ENCODE peak calls at places on chromosomes 6 and 20, in four cellular contexts. One of them, this sample, is unnamed.

GRCh38 chr20:12977634-12978394 is 31.0 kb upstream of the SPTLC3 start:
- DNase-seq in cardiac muscle cell: no peak
- DNase-seq in keratinocyte: no peak
- DNase-seq in neural progenitor cell: no peak
- DNase-seq in this sample: no peak

GRCh38 chr20:62766071-62766450 is 30.2 kb upstream of the MRGBP start:
- DNase-seq in cardiac muscle cell: no peak
- DNase-seq in keratinocyte: no peak
- DNase-seq in neural progenitor cell: no peak
- DNase-seq in this sample: no peak

GRCh38 chr20:21361266-21361665 is 36.1 kb downstream of the NKX2-4 start:
- DNase-seq in cardiac muscle cell: peak; percentile 35
- DNase-seq in keratinocyte: no peak
- DNase-seq in neural progenitor cell: no peak
- DNase-seq in this sample: no peak

GRCh38 chr20:62120990-62121775 is 1.1 kb upstream of the LSM14B start:
- DNase-seq in cardiac muscle cell: no peak
- DNase-seq in keratinocyte: no peak
- DNase-seq in neural progenitor cell: peak; percentile 18
- DNase-seq in this sample: no peak

GRCh38 chr6:6942826-6943225 is 164.9 kb upstream of the RREB1 start:
- DNase-seq in cardiac muscle cell: no peak
- DNase-seq in keratinocyte: no peak
- DNase-seq in neural progenitor cell: no peak
- DNase-seq in this sample: no peak

GRCh38 chr20:25315418-25316210 is 67.7 kb downstream of the PYGB start:
- DNase-seq in cardiac muscle cell: no peak
- DNase-seq in keratinocyte: no peak
- DNase-seq in neural progenitor cell: no peak
- DNase-seq in this sample: no peak

GRCh38 chr6:34573567-34574183 is 17.5 kb upstream of the SPDEF start:
- DNase-seq in cardiac muscle cell: no peak
- DNase-seq in keratinocyte: no peak
- DNase-seq in neural progenitor cell: no peak
- DNase-seq in this sample: no peak

GRCh38 chr6:26383624-26384417 is 913 bp downstream of the BTN2A2 start:
- DNase-seq in cardiac muscle cell: peak; percentile 41
- DNase-seq in keratinocyte: no peak
- DNase-seq in neural progenitor cell: peak; percentile 43
- DNase-seq in this sample: peak; percentile 61

GRCh38 chr6:142413111-142413510 is 111.3 kb downstream of the ADGRG6 start:
- DNase-seq in cardiac muscle cell: no peak
- DNase-seq in keratinocyte: no peak
- DNase-seq in neural progenitor cell: no peak
- DNase-seq in this sample: peak; percentile 12

GRCh38 chr6:14066782-14067406 is 50.7 kb upstream of the CD83 start:
- DNase-seq in cardiac muscle cell: peak; percentile 85
- DNase-seq in keratinocyte: no peak
- DNase-seq in neural progenitor cell: peak; percentile 79
- DNase-seq in this sample: peak; percentile 57

DNA sequence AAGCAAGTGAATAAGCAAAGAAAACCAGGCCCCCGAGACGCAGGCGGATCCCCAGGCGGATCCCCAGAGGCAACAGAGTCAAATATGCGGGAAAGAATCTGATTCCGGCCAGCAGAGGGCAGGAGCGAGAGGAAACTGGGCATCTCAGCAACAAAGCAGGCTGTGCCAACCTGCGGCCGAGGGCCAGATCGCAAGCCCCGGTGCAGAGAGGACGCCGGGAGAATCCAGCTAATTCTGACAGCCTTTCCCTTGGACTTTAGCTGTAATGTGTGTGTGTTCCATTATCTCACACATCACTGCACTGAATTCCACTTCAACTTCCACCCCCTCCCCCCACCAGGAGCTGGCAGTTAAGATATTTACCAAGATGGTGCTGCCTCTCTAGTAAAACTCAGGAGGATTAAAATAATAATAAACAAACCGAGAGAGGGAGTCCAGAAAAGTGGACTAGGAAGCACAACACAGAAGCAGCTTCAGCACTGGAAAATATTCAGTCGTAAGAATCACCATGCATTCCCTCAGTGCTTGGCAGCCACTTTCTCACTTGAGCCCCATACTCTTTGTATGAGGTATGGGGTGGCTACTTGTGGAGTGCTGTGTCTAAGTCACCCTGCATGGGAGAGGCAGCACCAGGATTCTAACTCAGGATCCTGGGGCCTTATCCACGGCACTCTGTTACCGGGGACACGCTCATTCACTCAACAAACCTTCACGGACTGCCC is 66.2 kb upstream of the SNX9 start:
- DNase-seq in cardiac muscle cell: peak; percentile 87
- DNase-seq in keratinocyte: no peak
- DNase-seq in neural progenitor cell: peak; percentile 87
- DNase-seq in this sample: peak; percentile 62
- H3K4me3 ChIP-seq in cardiac muscle cell: no peak overlapping the region
- H3K4me3 ChIP-seq in keratinocyte: no peak overlapping the region
- H3K4me3 ChIP-seq in neural progenitor cell: no peak overlapping the region
- H3K4me3 ChIP-seq in this sample: no peak overlapping the region

GRCh38 chr6:89371849-89372505 is 19.5 kb upstream of the UBE2J1 start:
- DNase-seq in cardiac muscle cell: peak; percentile 59
- DNase-seq in keratinocyte: no peak
- DNase-seq in neural progenitor cell: peak; percentile 84
- DNase-seq in this sample: no peak

GRCh38 chr6:89372506-89372901 is 20.0 kb upstream of the UBE2J1 start:
- DNase-seq in cardiac muscle cell: no peak
- DNase-seq in keratinocyte: no peak
- DNase-seq in neural progenitor cell: no peak
- DNase-seq in this sample: no peak

GRCh38 chr6:89375902-89376301 is 23.4 kb upstream of the UBE2J1 start:
- DNase-seq in cardiac muscle cell: no peak
- DNase-seq in keratinocyte: no peak
- DNase-seq in neural progenitor cell: no peak
- DNase-seq in this sample: no peak

GRCh38 chr6:89378628-89379027 is 26.1 kb upstream of the UBE2J1 start:
- DNase-seq in cardiac muscle cell: no peak
- DNase-seq in keratinocyte: no peak
- DNase-seq in neural progenitor cell: no peak
- DNase-seq in this sample: no peak

DNA sequence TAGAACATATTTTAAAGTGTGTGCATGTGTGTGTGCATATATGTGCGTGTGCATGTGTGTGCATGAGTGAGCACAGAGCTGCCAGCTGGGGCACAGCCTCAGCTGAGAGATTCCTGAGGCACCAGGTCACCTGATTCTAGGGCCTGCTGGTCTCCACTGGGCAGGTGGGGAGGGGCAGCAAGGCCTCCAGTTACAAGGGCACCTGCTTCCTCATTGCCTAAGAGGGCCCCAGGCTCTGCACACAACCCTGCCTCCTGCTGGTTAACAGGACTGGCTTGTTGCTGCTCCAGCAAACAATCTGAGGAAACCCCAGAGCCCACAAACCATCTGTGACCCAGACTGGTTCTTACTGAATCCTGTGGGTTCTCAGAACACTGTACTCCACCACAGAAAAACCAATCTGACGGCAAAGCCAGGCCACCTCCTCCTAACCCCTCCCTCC is 22.9 kb upstream of the UBE2J1 start:
- DNase-seq in cardiac muscle cell: no peak
- DNase-seq in keratinocyte: no peak
- DNase-seq in neural progenitor cell: peak; percentile 82
- DNase-seq in this sample: no peak
- TF ChIP-seq CTCF in cardiac muscle cell: no peak
- TF ChIP-seq CTCF in keratinocyte: peak; percentile 38
- TF ChIP-seq CTCF in neural progenitor cell: peak; percentile 46
- TF ChIP-seq CTCF in this sample: peak; percentile 40

GRCh38 chr6:2873643-2874042 is 29.5 kb downstream of the SERPINB9 start:
- DNase-seq in cardiac muscle cell: no peak
- DNase-seq in keratinocyte: no peak
- DNase-seq in neural progenitor cell: no peak
- DNase-seq in this sample: no peak

GRCh38 chr6:2875840-2876207 is 27.3 kb downstream of the SERPINB9 start:
- DNase-seq in cardiac muscle cell: peak; percentile 19
- DNase-seq in keratinocyte: no peak
- DNase-seq in neural progenitor cell: peak; percentile 34
- DNase-seq in this sample: no peak

GRCh38 chr6:2877057-2877882 is 25.8 kb downstream of the SERPINB9 start:
- DNase-seq in cardiac muscle cell: peak; percentile 63
- DNase-seq in keratinocyte: no peak
- DNase-seq in neural progenitor cell: no peak
- DNase-seq in this sample: no peak

GRCh38 chr6:2877960-2878359 is 25.1 kb downstream of the SERPINB9 start:
- DNase-seq in cardiac muscle cell: no peak
- DNase-seq in keratinocyte: no peak
- DNase-seq in neural progenitor cell: no peak
- DNase-seq in this sample: no peak

DNA sequence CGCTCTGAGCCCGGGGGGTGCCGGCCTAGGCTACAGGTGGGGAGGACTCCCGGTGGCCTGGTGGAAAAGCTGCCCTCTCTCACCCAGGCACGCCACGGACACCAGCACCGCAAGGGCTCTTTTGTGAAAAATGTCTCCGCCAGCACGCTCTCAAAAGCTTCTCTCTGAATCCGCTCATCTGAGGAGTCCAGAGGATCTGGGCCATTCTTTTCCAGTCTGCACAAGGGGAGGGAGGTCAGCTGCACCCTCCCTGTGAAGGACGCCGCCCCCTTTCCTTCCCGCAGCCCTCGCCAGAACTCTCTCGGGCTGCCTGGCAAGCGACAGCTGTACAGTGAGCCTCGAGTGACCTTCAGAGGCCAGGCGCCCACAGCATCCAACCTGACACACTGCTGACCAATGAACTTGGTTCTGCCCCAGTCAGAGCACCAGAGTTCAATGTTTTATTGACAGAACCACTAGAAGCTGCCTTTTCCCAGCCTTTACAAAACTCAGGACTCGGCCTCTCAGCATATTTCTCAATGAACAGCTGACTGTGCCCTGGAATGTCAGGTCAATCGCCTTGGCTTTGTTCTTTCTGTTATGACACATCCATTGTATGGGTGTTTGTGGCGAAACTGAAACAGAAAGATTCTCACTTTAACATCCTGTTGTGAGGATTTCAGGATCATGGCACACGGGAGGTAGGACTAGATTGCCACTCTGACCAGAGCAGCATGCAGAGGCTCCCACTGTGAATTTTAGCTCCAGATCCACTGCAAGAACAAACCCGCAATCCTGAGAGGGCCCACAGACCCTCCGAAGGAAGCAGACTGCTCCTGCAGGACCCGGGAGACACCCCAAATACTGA is 26.7 kb downstream of the SERPINB9 start:
- DNase-seq in cardiac muscle cell: peak; percentile 95
- DNase-seq in keratinocyte: no peak
- DNase-seq in neural progenitor cell: peak; percentile 64
- DNase-seq in this sample: peak; percentile 38
- H3K4me3 ChIP-seq in cardiac muscle cell: no peak overlapping the region
- H3K4me3 ChIP-seq in keratinocyte: no peak overlapping the region
- H3K4me3 ChIP-seq in neural progenitor cell: peak overlapping the region; percentile 80
- H3K4me3 ChIP-seq in this sample: no peak overlapping the region

GRCh38 chr6:11947063-11947462 is 65.0 kb upstream of the HIVEP1 start:
- DNase-seq in cardiac muscle cell: no peak
- DNase-seq in keratinocyte: no peak
- DNase-seq in neural progenitor cell: peak; percentile 21
- DNase-seq in this sample: no peak
- TF ChIP-seq CTCF in cardiac muscle cell: no peak
- TF ChIP-seq CTCF in keratinocyte: peak; percentile 23
- TF ChIP-seq CTCF in neural progenitor cell: peak; percentile 39
- TF ChIP-seq CTCF in this sample: no peak